ENCODE peak calls at places on chromosome 22, in four cellular contexts. R is thyroid gland, B is NCI-H748 treated with DMSO at 0.1 percent for 48 hours, F is LHCN-M2. M is an unnamed sample.

GRCh38 chr22:24406322-24407277 is 20.8 kb upstream of the ADORA2A start:
- DNase-seq in R (no peak), B (no peak), F (no peak), M (no peak)

GRCh38 chr22:40348025-40348658 is 1.8 kb downstream of the ADSL start:
- DNase-seq in R (peak; percentile 57), B (no peak), F (peak; percentile 51), M (peak; percentile 32)

GRCh38 chr22:47205081-47205491 is 442.6 kb downstream of the TBC1D22A start:
- DNase-seq in R (no peak), B (no peak), F (no peak), M (no peak)

GRCh38 chr22:42584364-42584940 is 30.2 kb downstream of the POLDIP3 start:
- DNase-seq in R (peak; percentile 50), B (no peak), F (no peak), M (no peak)

GRCh38 chr22:30261134-30261533 is 5.5 kb downstream of the OSM start:
- DNase-seq in R (no peak), B (no peak), F (peak; percentile 44), M (no peak)

GRCh38 chr22:44042822-44043221 is 18.7 kb downstream of the PARVB start:
- DNase-seq in R (no peak), B (no peak), F (no peak), M (no peak)

GRCh38 chr22:45201678-45202332 is 38.1 kb downstream of the NUP50 start:
- DNase-seq in R (no peak), B (no peak), F (peak; percentile 80), M (no peak)

GRCh38 chr22:36465232-36466021 is 16.0 kb downstream of the TXN2 start:
- DNase-seq in R (peak; percentile 98), B (no peak), F (peak; percentile 67), M (no peak)

GRCh38 chr22:23566716-23567475 is 13.2 kb downstream of the IGLL1 start:
- DNase-seq in R (no peak), B (no peak), F (no peak), M (no peak)

GRCh38 chr22:28883917-28884753 is 763 bp downstream of the ZNRF3 start:
- DNase-seq in R (peak; percentile 55), B (no peak), F (no peak), M (no peak)

GRCh38 chr22:44132724-44133123 is 48.0 kb upstream of the PARVG start:
- DNase-seq in R (no peak), B (no peak), F (no peak), M (no peak)

GRCh38 chr22:44074286-44074984 is 50.3 kb downstream of the PARVB start:
- DNase-seq in R (no peak), B (no peak), F (no peak), M (no peak)

GRCh38 chr22:26172389-26172990 is 3.2 kb downstream of the SEZ6L start:
- DNase-seq in R (peak; percentile 56), B (peak; percentile 56), F (peak; percentile 13), M (peak; percentile 67)

GRCh38 chr22:46072030-46072881 is 78.1 kb upstream of the PPARA start:
- DNase-seq in R (peak; percentile 76), B (peak; percentile 11), F (peak; percentile 59), M (no peak)

GRCh38 chr22:19933328-19934241 is 8.0 kb upstream of the COMT start:
- DNase-seq in R (no peak), B (no peak), F (no peak), M (no peak)

GRCh38 chr22:44888491-44888941 is 121.3 kb downstream of the PHF21B start:
- DNase-seq in R (no peak), B (no peak), F (no peak), M (no peak)

GRCh38 chr22:45425101-45425500 is 11.6 kb downstream of the RIBC2 start:
- DNase-seq in R (no peak), B (no peak), F (peak; percentile 5), M (no peak)

GRCh38 chr22:37639771-37640590 is 512 bp downstream of the SH3BP1 start:
- DNase-seq in R (no peak), B (no peak), F (no peak), M (no peak)

GRCh38 chr22:50104149-50104548 is 14.3 kb downstream of the MOV10L1 start:
- DNase-seq in R (no peak), B (peak; percentile 11), F (no peak), M (no peak)

GRCh38 chr22:26516503-26516902 is 4.2 kb upstream of the TFIP11 start:
- DNase-seq in R (no peak), B (no peak), F (no peak), M (no peak)